ENCODE peak calls at places on chromosomes 5 and 9, in eight cellular contexts. R is GM23338, F is hepatocyte, X is HCT116, E is MM.1S, Q is OCI-LY7, T is SK-N-SH, Z is PC-3. L is an unnamed sample.

GRCh38 chr9:89153618-89154017 is 25.0 kb downstream of the SHC3 start:
- DNase-seq in R (no peak), Z (peak), Q (no peak), X (peak), F (no peak), E (no peak), T (no peak), L (no peak)

GRCh38 chr5:58407042-58407709 is 52.7 kb downstream of the PLK2 start:
- DNase-seq in F (no peak), Z (peak), Q (no peak), R (peak), T (no peak), X (no peak), E (no peak), L (no peak)

GRCh38 chr9:34611811-34612787 is at the start of gene RPP25L:
- DNase-seq in Q (peak), F (peak), E (peak), Z (peak), R (peak), T (peak), X (peak), L (peak)

GRCh38 chr5:172530835-172531703 is 76.7 kb upstream of the SH3PXD2B start:
- DNase-seq in F (no peak), E (peak), Z (no peak), T (no peak), Q (no peak), R (no peak), X (no peak), L (no peak)

GRCh38 chr9:130290353-130291181 is 25.0 kb downstream of the HMCN2 start:
- DNase-seq in Z (no peak), X (no peak), Q (no peak), F (no peak), T (no peak), R (no peak), E (no peak), L (no peak)

GRCh38 chr5:94564812-94565211 is 53.6 kb downstream of the KIAA0825 start:
- DNase-seq in Q (no peak), Z (no peak), X (no peak), E (no peak), F (no peak), T (no peak), R (no peak), L (no peak)

GRCh38 chr5:110099562-110099961 is 409.8 kb downstream of the MAN2A1 start:
- DNase-seq in Z (no peak), X (no peak), R (no peak), Q (no peak), F (no peak), T (no peak), E (no peak), L (no peak)

GRCh38 chr5:149162401-149163084 is 21.2 kb downstream of the ABLIM3 start:
- DNase-seq in E (no peak), Z (peak), Q (no peak), X (peak), F (no peak), T (no peak), R (no peak), L (no peak)

GRCh38 chr5:88875609-88876234 is 7.3 kb downstream of the MEF2C start:
- DNase-seq in Q (peak), X (no peak), T (no peak), R (no peak), F (no peak), Z (peak), E (no peak), L (no peak)

GRCh38 chr5:167534131-167534530 is 757.3 kb upstream of the WWC1 start:
- DNase-seq in X (no peak), F (no peak), E (no peak), Z (no peak), T (no peak), R (peak), Q (no peak), L (no peak)

GRCh38 chr5:34008721-34009120 is 871 bp upstream of the AMACR start:
- DNase-seq in R (no peak), Z (no peak), E (peak), T (no peak), Q (no peak), X (no peak), F (no peak), L (no peak)

GRCh38 chr5:41817625-41818301 is 52.5 kb downstream of the OXCT1 start:
- DNase-seq in Q (no peak), X (no peak), Z (no peak), T (no peak), F (no peak), E (no peak), R (no peak), L (no peak)

GRCh38 chr5:127389616-127390015 is 99.0 kb downstream of the MEGF10 start:
- DNase-seq in R (no peak), T (no peak), E (no peak), Z (no peak), Q (no peak), F (no peak), X (no peak), L (no peak)

GRCh38 chr5:62256161-62257017 is 49.6 kb upstream of the KIF2A start:
- DNase-seq in E (no peak), Q (peak), R (no peak), X (no peak), F (no peak), T (peak), Z (no peak), L (peak)

GRCh38 chr5:123364443-123364842 is 58.8 kb downstream of the CEP120 start:
- DNase-seq in X (no peak), E (no peak), Z (no peak), R (no peak), T (no peak), F (no peak), Q (no peak), L (no peak)

GRCh38 chr9:126615791-126616447 is 2.2 kb downstream of the LMX1B start:
- DNase-seq in Z (no peak), Q (no peak), E (no peak), F (no peak), X (no peak), T (peak), R (peak), L (peak)

GRCh38 chr9:126614455-126615248 is 924 bp downstream of the LMX1B start:
- DNase-seq in Z (no peak), Q (no peak), X (no peak), E (no peak), F (no peak), R (peak), T (peak), L (no peak)

GRCh38 chr9:126614088-126614454 is 343 bp downstream of the LMX1B start:
- DNase-seq in Z (no peak), T (peak), E (no peak), R (peak), X (no peak), F (no peak), Q (no peak), L (peak)

GRCh38 chr9:126616521-126616976 is 2.8 kb downstream of the LMX1B start:
- DNase-seq in X (no peak), T (peak), Q (no peak), F (no peak), Z (no peak), E (no peak), R (peak), L (no peak)

GRCh38 chr9:126615251-126615790 is 1.6 kb downstream of the LMX1B start:
- DNase-seq in E (no peak), T (no peak), R (peak), X (no peak), Z (no peak), F (peak), Q (no peak), L (peak)
- TF ChIP-seq CTCF in E (no peak), T (no peak), R (no peak), X (no peak), Z (no peak), F (no peak), Q (no peak), L (no peak)

DNA sequence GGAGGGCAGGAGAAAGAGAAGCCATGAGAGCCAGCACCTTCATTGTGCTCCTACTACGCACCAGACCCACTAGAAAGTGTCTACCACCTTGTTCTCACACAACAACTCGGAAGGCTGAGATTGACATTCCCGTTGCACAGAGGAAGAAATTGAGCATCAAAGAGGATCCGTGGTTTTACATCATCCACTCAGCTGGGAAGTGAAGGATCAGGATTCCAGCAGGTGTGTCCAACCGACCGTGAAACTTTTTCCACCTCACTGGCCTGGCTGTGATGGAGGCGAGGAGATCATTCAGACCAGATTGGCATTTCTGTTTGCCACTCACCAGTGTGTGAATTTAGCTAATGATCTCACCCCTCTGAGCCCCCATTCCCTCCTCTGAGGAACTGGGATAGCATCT is 46.8 kb upstream of the CPLX2 start:
- DNase-seq in E (no peak), X (no peak), T (no peak), R (no peak), Z (no peak), Q (no peak), F (no peak), L (peak)
- TF ChIP-seq EZH2phosphoT487 in E (no peak), X (no peak), T (no peak), R (no peak), Z (no peak), Q (no peak), F (no peak), L (no peak)

GRCh38 chr5:74430910-74431309 is 209.6 kb downstream of the ENC1 start:
- DNase-seq in X (no peak), T (no peak), F (no peak), Z (no peak), R (no peak), E (no peak), Q (no peak), L (no peak)

GRCh38 chr5:74433255-74434123 is 207.0 kb downstream of the ENC1 start:
- DNase-seq in X (no peak), F (no peak), Q (peak), T (no peak), Z (peak), E (peak), R (peak), L (peak)

GRCh38 chr5:74432240-74432639 is 208.3 kb downstream of the ENC1 start:
- DNase-seq in T (no peak), Q (no peak), R (no peak), Z (no peak), X (no peak), F (no peak), E (no peak), L (no peak)

GRCh38 chr5:74428275-74428674 is 212.3 kb downstream of the ENC1 start:
- DNase-seq in E (no peak), T (no peak), Q (no peak), R (no peak), F (no peak), X (no peak), Z (no peak), L (no peak)

GRCh38 chr5:74429495-74429894 is 211.0 kb downstream of the ENC1 start:
- DNase-seq in E (no peak), R (no peak), Q (no peak), T (no peak), F (no peak), Z (no peak), X (no peak), L (no peak)
- H3K4me3 ChIP-seq in E (no peak), R (no peak), Q (no peak), T (no peak), F (no peak), Z (no peak), X (no peak), L (no peak)

DNA sequence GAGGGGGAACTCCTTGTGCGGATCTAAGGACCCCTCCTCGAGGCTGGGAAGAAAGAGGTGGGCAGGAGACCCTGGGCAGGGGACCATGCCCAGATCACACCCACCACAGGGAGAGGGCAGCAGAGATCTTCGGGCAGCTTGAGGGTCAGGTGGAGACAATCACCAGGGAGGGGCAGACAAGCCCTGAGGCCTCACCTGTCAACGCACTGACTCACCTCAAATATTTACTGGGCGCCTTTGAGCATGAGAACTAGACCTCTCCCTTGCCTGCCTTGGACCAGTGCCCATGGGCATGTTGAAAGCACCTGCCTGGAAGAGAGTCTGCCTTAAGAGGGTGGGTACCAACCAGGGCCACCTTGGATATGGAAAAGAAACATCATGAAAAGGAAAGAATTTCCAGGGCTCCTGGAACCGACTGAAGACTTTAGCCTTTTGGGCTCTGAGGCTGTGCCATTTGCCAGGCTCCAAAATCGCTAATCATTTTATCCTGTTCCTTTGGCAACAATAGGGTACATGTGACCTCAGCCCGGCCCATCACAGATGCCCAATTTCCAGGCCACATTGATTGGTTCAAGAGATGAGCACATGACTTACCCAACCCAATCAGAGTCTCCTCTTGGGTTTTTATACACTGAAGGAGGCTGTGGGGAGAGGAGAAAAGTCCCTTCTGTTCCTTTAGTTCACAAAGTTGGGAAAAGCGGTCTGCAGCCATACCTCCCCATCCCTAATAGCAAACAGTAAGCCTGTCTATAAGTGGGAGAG is 10.4 kb upstream of the SPINK4 start:
- DNase-seq in X (peak), F (peak), Q (no peak), T (no peak), R (peak), Z (peak), E (peak), L (no peak)
- TF ChIP-seq CTCF in X (no peak), F (peak), Q (peak), T (peak), R (peak), Z (peak), E (no peak), L (no peak)

DNA sequence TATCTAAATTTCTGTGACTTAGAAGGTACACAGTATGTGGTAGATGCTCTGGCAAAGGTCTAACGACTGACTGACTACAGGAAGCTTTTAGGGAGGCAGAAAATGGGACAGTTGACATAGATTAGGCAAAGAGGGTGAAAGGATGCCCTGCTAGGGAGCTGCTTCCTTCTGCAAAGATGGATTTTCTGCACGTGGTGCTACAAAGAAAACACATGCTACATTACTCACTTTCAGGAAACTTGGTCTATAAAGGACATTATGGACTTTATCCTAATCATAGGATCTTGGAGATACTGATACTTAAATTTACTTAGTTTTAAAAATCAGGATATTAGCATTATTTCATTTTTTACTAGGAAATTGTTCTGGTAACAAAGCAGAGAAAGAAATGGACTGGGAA is 405.8 kb upstream of the ADAMTS16 start:
- DNase-seq in E (no peak), Z (no peak), F (no peak), R (no peak), X (no peak), Q (no peak), T (no peak), L (no peak)
- TF ChIP-seq EZH2phosphoT487 in E (no peak), Z (no peak), F (no peak), R (no peak), X (no peak), Q (no peak), T (no peak), L (no peak)

DNA sequence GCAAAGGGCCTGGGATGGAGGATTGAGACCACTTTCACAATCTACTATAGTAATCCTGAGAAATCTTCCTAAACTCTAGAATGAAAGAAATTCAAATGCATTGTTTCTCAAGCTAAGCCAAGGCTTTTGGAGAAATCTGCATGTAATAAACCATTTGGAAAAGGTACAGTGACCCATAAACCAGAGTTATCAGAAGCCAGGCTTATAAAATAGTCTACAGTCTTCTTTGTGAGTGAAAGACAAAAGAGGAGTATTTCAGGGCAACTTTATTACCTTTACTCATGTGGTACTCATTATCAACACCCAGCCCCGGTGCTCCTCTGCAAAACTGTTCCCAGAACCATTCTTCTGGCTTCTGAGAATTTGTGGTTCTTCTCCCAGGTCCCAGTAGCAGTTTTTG is 87.0 kb downstream of the GALNT10 start:
- DNase-seq in Z (no peak), T (no peak), X (no peak), E (no peak), Q (no peak), F (no peak), R (no peak), L (no peak)
- H3K4me3 ChIP-seq in Z (no peak), T (no peak), X (no peak), E (no peak), Q (no peak), F (no peak), R (no peak), L (no peak)

GRCh38 chr5:132227235-132227484 is 493 bp downstream of the P4HA2 start:
- DNase-seq in Q (no peak), F (no peak), E (no peak), R (no peak), T (no peak), Z (no peak), X (no peak), L (no peak)

GRCh38 chr5:132227485-132228240 is at the start of gene P4HA2:
- DNase-seq in T (peak), R (peak), Q (no peak), Z (peak), F (peak), X (peak), E (peak), L (peak)

GRCh38 chr5:132229236-132229635 is 1.6 kb upstream of the P4HA2 start:
- DNase-seq in E (no peak), X (no peak), Z (no peak), T (no peak), F (no peak), R (no peak), Q (no peak), L (no peak)

GRCh38 chr5:132226516-132227234 is 978 bp downstream of the P4HA2 start:
- DNase-seq in R (peak), T (no peak), Z (no peak), E (no peak), F (peak), X (no peak), Q (no peak), L (no peak)

GRCh38 chr5:132228241-132229035 is 785 bp upstream of the P4HA2 start:
- DNase-seq in X (no peak), Q (no peak), T (no peak), Z (no peak), F (peak), E (no peak), R (peak), L (no peak)
- TF ChIP-seq CTCF in X (no peak), Q (no peak), T (peak), Z (peak), F (no peak), E (no peak), R (no peak), L (peak)

DNA sequence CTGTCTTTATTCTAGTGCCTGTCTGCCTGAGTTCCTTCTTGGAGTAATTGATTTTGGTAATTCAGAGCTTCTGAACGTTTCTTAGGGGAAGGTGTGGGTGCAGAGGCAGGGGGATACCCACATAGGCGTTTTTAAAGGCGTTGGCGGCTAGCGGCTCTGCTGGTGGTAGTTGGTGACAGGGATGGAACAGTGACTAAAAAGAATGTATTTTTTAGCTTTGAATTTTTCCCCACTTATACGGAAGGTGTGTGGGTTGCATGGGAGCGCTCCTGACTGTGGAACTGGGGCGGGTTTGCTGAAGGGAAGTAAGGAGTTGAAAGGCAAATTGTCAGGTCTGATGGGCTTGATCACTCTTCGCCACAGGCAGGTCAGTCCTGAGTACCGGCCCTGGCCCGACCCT is 35.1 kb upstream of the DAB2IP start:
- DNase-seq in Z (no peak), T (no peak), R (no peak), Q (no peak), F (no peak), X (no peak), E (no peak), L (no peak)
- TF ChIP-seq EZH2phosphoT487 in Z (no peak), T (no peak), R (no peak), Q (no peak), F (no peak), X (no peak), E (no peak), L (no peak)

DNA sequence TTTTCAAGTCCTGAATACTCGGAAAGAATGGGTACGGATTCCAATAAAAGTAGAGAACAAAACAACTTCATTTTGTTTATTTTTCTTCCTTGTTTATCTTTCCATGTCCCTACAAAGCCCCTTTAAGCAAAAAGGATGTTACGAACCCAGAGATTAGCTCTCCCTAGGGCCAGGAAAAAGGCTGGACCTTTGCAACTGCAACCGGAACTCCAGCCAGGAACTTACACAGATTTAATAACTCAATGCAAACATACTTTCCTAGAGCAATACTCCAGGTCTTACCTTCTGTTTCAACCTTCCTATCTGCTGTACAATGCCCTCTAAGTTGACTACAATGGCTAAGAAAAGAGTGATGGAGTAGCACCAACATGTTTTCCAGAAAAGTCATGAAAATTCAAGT is 7.0 kb downstream of the DENND1A start:
- DNase-seq in R (no peak), E (no peak), Q (no peak), X (no peak), Z (no peak), T (no peak), F (no peak), L (no peak)
- H3K4me3 ChIP-seq in R (no peak), E (no peak), Q (no peak), X (no peak), Z (no peak), T (no peak), F (no peak), L (no peak)

L was measured in neural progenitor cell.